ENCODE peak calls at places on chromosomes 11 and 22, in nine cellular contexts. G is GM04503, U is GM12865, O is astrocyte of the hippocampus, F is H54, R is body of pancreas, Z is posterior vena cava, A is aorta, X is HL-60. B is an unnamed sample.

GRCh38 chr22:21921729-21922128 is 30.9 kb downstream of the PPM1F start:
- DNase-seq in G (no peak), U (no peak), O (peak; percentile 34), F (no peak), R (peak; percentile 67), Z (no peak), A (no peak), X (no peak), B (no peak)

GRCh38 chr22:32587449-32587848 is 112.8 kb downstream of the FBXO7 start:
- DNase-seq in G (no peak), U (no peak), O (no peak), F (no peak), R (peak; percentile 14), Z (peak; percentile 91), A (no peak), X (no peak), B (no peak)

GRCh38 chr22:47357493-47357892 is 595.0 kb downstream of the TBC1D22A start:
- DNase-seq in G (no peak), U (no peak), O (no peak), F (no peak), R (no peak), Z (peak; percentile 66), A (no peak), X (no peak), B (no peak)

GRCh38 chr22:36467946-36468345 is 13.5 kb downstream of the TXN2 start:
- DNase-seq in G (peak; percentile 80), U (no peak), O (peak; percentile 97), F (peak; percentile 50), R (no peak), Z (no peak), A (peak; percentile 84), X (peak; percentile 77), B (peak; percentile 80)

GRCh38 chr11:65870706-65871681 is 1.6 kb downstream of the EFEMP2 start:
- DNase-seq in G (no peak), U (no peak), O (no peak), F (no peak), R (no peak), Z (no peak), A (no peak), X (no peak), B (no peak)

GRCh38 chr11:44005076-44005800 is 42.5 kb upstream of the ACCSL start:
- DNase-seq in G (no peak), U (no peak), O (no peak), F (no peak), R (no peak), Z (peak; percentile 70), A (no peak), X (no peak), B (no peak)

GRCh38 chr11:83019888-83020579 is 51.7 kb downstream of the RAB30 start:
- DNase-seq in G (no peak), U (no peak), O (no peak), F (no peak), R (no peak), Z (no peak), A (peak; percentile 73), X (no peak), B (no peak)

GRCh38 chr11:84800755-84801346 is 826.3 kb downstream of the DLG2 start:
- DNase-seq in G (no peak), U (no peak), O (peak; percentile 60), F (peak; percentile 13), R (no peak), Z (no peak), A (no peak), X (no peak), B (no peak)

GRCh38 chr11:97937501-97937900 is 1083.2 kb upstream of the CNTN5 start:
- DNase-seq in G (no peak), U (no peak), O (peak; percentile 10), F (no peak), R (no peak), Z (no peak), A (no peak), X (no peak), B (no peak)

GRCh38 chr22:46963672-46964545 is 201.5 kb downstream of the TBC1D22A start:
- DNase-seq in G (no peak), U (no peak), O (no peak), F (no peak), R (no peak), Z (peak; percentile 79), A (no peak), X (no peak), B (no peak)

GRCh38 chr22:49354516-49355205 is 473.0 kb downstream of the BRD1 start:
- DNase-seq in G (no peak), U (no peak), O (peak; percentile 25), F (no peak), R (no peak), Z (no peak), A (no peak), X (no peak), B (no peak)

GRCh38 chr22:39994566-39995345 is at the start of gene FAM83F:
- DNase-seq in G (no peak), U (no peak), O (peak; percentile 22), F (no peak), R (peak; percentile 70), Z (no peak), A (peak; percentile 74), X (no peak), B (no peak)

GRCh38 chr11:118263694-118264567 is at the start of gene MPZL2:
- DNase-seq in G (no peak), U (no peak), O (no peak), F (no peak), R (peak; percentile 76), Z (no peak), A (no peak), X (no peak), B (peak; percentile 94)

GRCh38 chr11:17012712-17013547 is 1.3 kb downstream of the PLEKHA7 start:
- DNase-seq in G (no peak), U (no peak), O (peak; percentile 77), F (peak; percentile 100), R (peak; percentile 65), Z (no peak), A (peak; percentile 83), X (no peak), B (no peak)

GRCh38 chr11:105933666-105934065 is 88.4 kb downstream of the MSANTD4 start:
- DNase-seq in G (no peak), U (no peak), O (no peak), F (no peak), R (no peak), Z (no peak), A (no peak), X (no peak), B (no peak)

GRCh38 chr11:44886765-44887164 is 63.9 kb downstream of the TP53I11 start:
- DNase-seq in G (peak; percentile 61), U (no peak), O (peak; percentile 66), F (no peak), R (no peak), Z (no peak), A (no peak), X (no peak), B (no peak)

GRCh38 chr11:6703247-6704063 is 20.3 kb upstream of the MRPL17 start:
- DNase-seq in G (peak; percentile 37), U (peak; percentile 33), O (peak; percentile 74), F (peak; percentile 34), R (peak; percentile 62), Z (no peak), A (no peak), X (peak; percentile 51), B (peak; percentile 60)

GRCh38 chr11:13126430-13126829 is 117.3 kb downstream of the RASSF10 start:
- DNase-seq in G (no peak), U (no peak), O (peak; percentile 98), F (no peak), R (no peak), Z (no peak), A (no peak), X (no peak), B (peak; percentile 80)

GRCh38 chr11:115362997-115363396 is 141.2 kb downstream of the CADM1 start:
- DNase-seq in G (no peak), U (no peak), O (no peak), F (no peak), R (no peak), Z (no peak), A (no peak), X (no peak), B (no peak)

GRCh38 chr22:33350961-33351360 is 292.8 kb upstream of the SYN3 start:
- DNase-seq in G (no peak), U (no peak), O (no peak), F (no peak), R (no peak), Z (no peak), A (no peak), X (no peak), B (peak; percentile 60)

GRCh38 chr11:47552086-47552580 is 799 bp downstream of the CELF1 start:
- DNase-seq in G (no peak), U (peak; percentile 32), O (peak; percentile 68), F (no peak), R (no peak), Z (no peak), A (peak; percentile 83), X (no peak), B (no peak)

GRCh38 chr11:72781063-72781312 is 12.9 kb downstream of the STARD10 start:
- DNase-seq in G (no peak), U (no peak), O (no peak), F (no peak), R (peak; percentile 78), Z (peak; percentile 73), A (no peak), X (no peak), B (peak; percentile 15)

GRCh38 chr11:61637287-61637686 is 42.9 kb upstream of the DAGLA start:
- DNase-seq in G (no peak), U (no peak), O (no peak), F (no peak), R (no peak), Z (no peak), A (no peak), X (no peak), B (no peak)

GRCh38 chr22:37126882-37127281 is 17.4 kb upstream of the TMPRSS6 start:
- DNase-seq in G (no peak), U (no peak), O (no peak), F (no peak), R (no peak), Z (no peak), A (no peak), X (no peak), B (no peak)

GRCh38 chr22:19019679-19020032 is 83.6 kb upstream of the PRODH start:
- DNase-seq in G (no peak), U (no peak), O (no peak), F (no peak), R (no peak), Z (no peak), A (peak; percentile 44), X (no peak), B (no peak)

GRCh38 chr11:68050371-68050841 is 11.6 kb downstream of the TCIRG1 start:
- DNase-seq in G (no peak), U (no peak), O (no peak), F (no peak), R (peak; percentile 26), Z (no peak), A (no peak), X (peak; percentile 33), B (no peak)

GRCh38 chr22:35837328-35837727 is 119.7 kb downstream of the APOL5 start:
- DNase-seq in G (no peak), U (no peak), O (no peak), F (no peak), R (no peak), Z (no peak), A (no peak), X (no peak), B (no peak)

GRCh38 chr11:111063711-111064110 is 181.8 kb upstream of the POU2AF2 start:
- DNase-seq in G (no peak), U (no peak), O (peak; percentile 60), F (no peak), R (no peak), Z (no peak), A (no peak), X (no peak), B (no peak)

GRCh38 chr11:102983491-102983890 is 28.0 kb upstream of the MMP13 start:
- DNase-seq in G (no peak), U (no peak), O (no peak), F (no peak), R (no peak), Z (no peak), A (no peak), X (no peak), B (no peak)

B was measured in foreskin keratinocyte.